ENCODE peak calls at places on chromosomes 12 and 14, in seven cellular contexts. T is A549, W is body of pancreas, O is adrenal gland, V is lower leg skin, F is HCT116, Z is transverse colon. A is an unnamed sample.

GRCh38 chr12:108307006-108307405 is 32.1 kb downstream of the CMKLR1 start:
- DNase-seq in T (no peak), W (no peak), O (no peak), V (no peak), F (no peak), Z (no peak), A (no peak)

GRCh38 chr14:38944691-38945090 is 158.3 kb downstream of the SEC23A start:
- DNase-seq in T (no peak), W (no peak), O (no peak), V (no peak), F (no peak), Z (no peak), A (no peak)

GRCh38 chr12:58504539-58504938 is 415.8 kb downstream of the LRIG3 start:
- DNase-seq in T (no peak), W (no peak), O (no peak), V (no peak), F (no peak), Z (no peak), A (no peak)

GRCh38 chr14:62807636-62808035 is 237.6 kb downstream of the KCNH5 start:
- DNase-seq in T (no peak), W (no peak), O (no peak), V (no peak), F (no peak), Z (no peak), A (no peak)

GRCh38 chr12:3988519-3989217 is 115.5 kb upstream of the PARP11 start:
- DNase-seq in T (no peak), W (no peak), O (no peak), V (no peak), F (no peak), Z (no peak), A (no peak)

GRCh38 chr12:122724641-122725243 is 5.9 kb downstream of the HCAR1 start:
- DNase-seq in T (no peak), W (no peak), O (no peak), V (no peak), F (no peak), Z (no peak), A (no peak)

GRCh38 chr12:131229426-131230339 is 276.0 kb downstream of the ADGRD1 start:
- DNase-seq in T (no peak), W (no peak), O (peak), V (no peak), F (no peak), Z (no peak), A (no peak)

GRCh38 chr14:90483551-90483950 is 86.7 kb downstream of the CALM1 start:
- DNase-seq in T (no peak), W (peak), O (no peak), V (peak), F (no peak), Z (peak), A (no peak)

GRCh38 chr12:13289644-13290285 is 93.2 kb downstream of the EMP1 start:
- DNase-seq in T (no peak), W (no peak), O (peak), V (no peak), F (no peak), Z (no peak), A (no peak)

GRCh38 chr14:92988786-92989755 is 66.1 kb downstream of the CHGA start:
- DNase-seq in T (no peak), W (no peak), O (no peak), V (no peak), F (no peak), Z (no peak), A (no peak)

GRCh38 chr14:58171090-58171489 is 19.1 kb upstream of the ARMH4 start:
- DNase-seq in T (peak), W (peak), O (peak), V (peak), F (peak), Z (peak), A (no peak)

GRCh38 chr14:80959448-80960006 is 4.1 kb downstream of the TSHR start:
- DNase-seq in T (no peak), W (no peak), O (peak), V (no peak), F (no peak), Z (peak), A (no peak)

GRCh38 chr12:131775904-131776889 is 52.0 kb upstream of the MMP17 start:
- DNase-seq in T (no peak), W (no peak), O (no peak), V (no peak), F (no peak), Z (no peak), A (no peak)

GRCh38 chr12:124276337-124276736 is 18.6 kb upstream of the RFLNA start:
- DNase-seq in T (no peak), W (no peak), O (no peak), V (no peak), F (no peak), Z (no peak), A (no peak)

GRCh38 chr12:18101043-18101442 is 11.1 kb upstream of the RERGL start:
- DNase-seq in T (no peak), W (no peak), O (no peak), V (no peak), F (no peak), Z (no peak), A (no peak)

GRCh38 chr12:48602192-48602989 is 32.5 kb upstream of the LALBA start:
- DNase-seq in T (no peak), W (no peak), O (no peak), V (no peak), F (no peak), Z (no peak), A (no peak)

GRCh38 chr14:101460521-101460920 is 100.8 kb upstream of the DIO3 start:
- DNase-seq in T (no peak), W (no peak), O (no peak), V (peak), F (no peak), Z (no peak), A (no peak)

GRCh38 chr12:32918890-32919791 is 22.6 kb upstream of the PKP2 start:
- DNase-seq in T (no peak), W (peak), O (no peak), V (no peak), F (no peak), Z (no peak), A (no peak)
- TF ChIP-seq CTCF in T (peak), W (peak), O (peak), V (no peak), F (peak), Z (peak), A (no peak)

GRCh38 chr14:68787235-68787727 is 5.6 kb downstream of the ZFP36L1 start:
- DNase-seq in T (no peak), W (peak), O (peak), V (peak), F (no peak), Z (peak), A (peak)
- TF ChIP-seq POLR2A in T (no peak), W (peak), O (peak), V (no peak), F (no peak), Z (no peak), A (no peak)

GRCh38 chr12:9323144-9323681 is 115.0 kb upstream of the PZP start:
- DNase-seq in T (no peak), W (no peak), O (no peak), V (no peak), F (no peak), Z (no peak), A (no peak)

GRCh38 chr12:9319842-9320173 is 111.6 kb upstream of the PZP start:
- DNase-seq in T (no peak), W (no peak), O (no peak), V (no peak), F (no peak), Z (no peak), A (no peak)

DNA sequence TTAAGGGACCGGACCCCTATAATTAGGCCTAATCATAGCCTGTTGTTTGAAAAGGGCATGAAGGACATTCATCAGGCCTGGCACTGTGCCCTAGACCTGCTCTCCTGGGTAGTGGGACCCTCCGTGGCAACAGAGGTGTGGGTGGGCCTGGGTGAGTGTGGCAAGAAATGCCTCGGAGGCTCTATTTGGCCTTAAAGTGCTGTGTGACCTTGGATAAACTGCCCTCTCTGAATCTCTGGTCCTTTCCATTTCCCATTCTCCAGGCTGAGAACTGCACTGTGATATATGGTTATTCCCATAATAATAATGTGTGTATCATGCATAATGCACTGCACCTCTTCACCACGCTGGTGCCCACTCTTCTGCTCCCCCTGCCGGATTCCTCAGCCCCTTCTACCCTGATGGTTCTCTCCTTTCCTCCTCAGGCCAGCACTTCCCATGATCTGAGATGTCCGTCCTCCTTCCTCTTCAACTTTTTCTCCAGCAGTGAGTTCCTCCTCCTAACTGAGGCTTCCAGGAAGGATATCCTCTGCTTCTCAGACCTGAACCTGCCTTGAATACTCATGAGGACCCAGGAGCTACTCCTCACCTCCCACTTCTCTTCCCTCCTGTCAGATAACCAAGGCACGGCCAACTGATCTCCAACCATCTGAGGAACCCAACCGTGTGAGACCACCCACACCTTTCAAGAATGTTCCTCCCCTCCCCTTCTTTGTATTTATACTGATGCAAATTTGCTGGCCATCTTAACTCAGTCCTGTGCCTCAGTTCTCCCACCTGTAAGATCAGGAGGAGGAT is 111.0 kb upstream of the PZP start:
- DNase-seq in T (no peak), W (no peak), O (no peak), V (no peak), F (no peak), Z (no peak), A (no peak)
- TF ChIP-seq CTCF in T (no peak), W (peak), O (peak), V (no peak), F (peak), Z (no peak), A (no peak)

GRCh38 chr12:120121343-120121742 is 4.8 kb upstream of the RAB35 start:
- DNase-seq in T (no peak), W (no peak), O (no peak), V (no peak), F (no peak), Z (no peak), A (no peak)

GRCh38 chr12:120121766-120122293 is 5.3 kb upstream of the RAB35 start:
- DNase-seq in T (no peak), W (no peak), O (no peak), V (no peak), F (no peak), Z (no peak), A (no peak)

GRCh38 chr12:120125792-120126634 is 9.5 kb upstream of the RAB35 start:
- DNase-seq in T (no peak), W (no peak), O (peak), V (no peak), F (no peak), Z (no peak), A (no peak)

GRCh38 chr12:120126635-120127005 is 10.1 kb upstream of the RAB35 start:
- DNase-seq in T (no peak), W (no peak), O (peak), V (no peak), F (no peak), Z (peak), A (no peak)

GRCh38 chr12:120125029-120125428 is 8.5 kb upstream of the RAB35 start:
- DNase-seq in T (no peak), W (no peak), O (no peak), V (no peak), F (no peak), Z (no peak), A (no peak)
- TF ChIP-seq POLR2A in T (no peak), W (no peak), O (no peak), V (no peak), F (no peak), Z (no peak), A (no peak)

DNA sequence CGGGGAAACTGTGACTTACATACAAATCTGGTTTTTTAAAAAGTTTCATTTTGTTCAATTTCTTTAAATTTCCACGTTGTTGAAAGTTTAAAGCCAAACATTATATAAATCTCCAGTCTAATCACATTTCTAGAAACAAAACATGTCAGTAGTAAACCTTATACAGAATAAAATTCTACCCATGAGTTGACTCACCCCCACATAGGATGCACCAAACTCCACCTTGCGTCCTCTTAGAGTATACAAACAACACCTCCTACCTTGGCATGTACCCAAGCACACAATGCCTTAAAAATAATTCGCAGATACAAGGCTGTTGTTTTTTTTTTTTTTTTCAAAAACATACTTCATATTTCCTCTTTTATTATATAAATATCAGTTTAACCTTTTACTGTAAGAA is 3.4 kb downstream of the FBXL14 start:
- DNase-seq in T (peak), W (no peak), O (no peak), V (no peak), F (no peak), Z (peak), A (no peak)
- TF ChIP-seq CTCF in T (no peak), W (no peak), O (no peak), V (no peak), F (no peak), Z (no peak), A (no peak)

GRCh38 chr12:751828-752672 is at the start of gene WNK1:
- DNase-seq in T (peak), W (peak), O (peak), V (peak), F (peak), Z (peak), A (peak)
- TF ChIP-seq POLR2A in T (peak), W (peak), O (peak), V (no peak), F (peak), Z (peak), A (no peak)

GRCh38 chr14:71011479-71011878 is 104.2 kb downstream of the PCNX1 start:
- DNase-seq in T (no peak), W (no peak), O (no peak), V (no peak), F (no peak), Z (no peak), A (no peak)
- TF ChIP-seq CTCF in T (peak), W (no peak), O (peak), V (no peak), F (peak), Z (no peak), A (no peak)

A was measured in vagina.